ENCODE peak calls at places on chromosomes 13 and 19, in nine cellular contexts. One of them, this sample, is unnamed. For H3K4me1, the result is how much of the 10 kb centered on the place peaks cover.

GRCh38 chr13:20969182-20969581 is 66.6 kb upstream of the XPO4 start:
- DNase-seq in HepG2: no peak
- DNase-seq in transverse colon: no peak
- DNase-seq in HCT116: peak
- DNase-seq in stomach: no peak
- DNase-seq in tibial nerve: no peak
- DNase-seq in uterus: no peak
- DNase-seq in breast epithelium: no peak
- DNase-seq in A549: peak
- DNase-seq in this sample: no peak

GRCh38 chr19:17733127-17733526 is 13.8 kb downstream of the MAP1S start:
- DNase-seq in HepG2: no peak
- DNase-seq in transverse colon: no peak
- DNase-seq in HCT116: no peak
- DNase-seq in stomach: no peak
- DNase-seq in tibial nerve: no peak
- DNase-seq in uterus: no peak
- DNase-seq in breast epithelium: no peak
- DNase-seq in A549: no peak
- DNase-seq in this sample: no peak

GRCh38 chr19:28710278-28710677 is 502.7 kb downstream of the UQCRFS1 start:
- DNase-seq in HepG2: peak
- DNase-seq in transverse colon: no peak
- DNase-seq in HCT116: peak
- DNase-seq in stomach: no peak
- DNase-seq in tibial nerve: no peak
- DNase-seq in uterus: no peak
- DNase-seq in breast epithelium: no peak
- DNase-seq in A549: peak
- DNase-seq in this sample: no peak

GRCh38 chr19:45115809-45116615 is 23.0 kb downstream of the PPP1R37 start:
- DNase-seq in HepG2: no peak
- DNase-seq in transverse colon: no peak
- DNase-seq in HCT116: no peak
- DNase-seq in stomach: no peak
- DNase-seq in tibial nerve: no peak
- DNase-seq in uterus: no peak
- DNase-seq in breast epithelium: no peak
- DNase-seq in A549: no peak
- DNase-seq in this sample: no peak

GRCh38 chr13:20525601-20526544 is at the start of gene CRYL1:
- DNase-seq in HepG2: peak
- DNase-seq in transverse colon: peak
- DNase-seq in HCT116: no peak
- DNase-seq in stomach: peak
- DNase-seq in tibial nerve: peak
- DNase-seq in uterus: peak
- DNase-seq in breast epithelium: no peak
- DNase-seq in A549: peak
- DNase-seq in this sample: peak

GRCh38 chr13:79340490-79340889 is 65.6 kb downstream of the RBM26 start:
- DNase-seq in HepG2: no peak
- DNase-seq in transverse colon: no peak
- DNase-seq in HCT116: no peak
- DNase-seq in stomach: no peak
- DNase-seq in tibial nerve: no peak
- DNase-seq in uterus: no peak
- DNase-seq in breast epithelium: no peak
- DNase-seq in A549: no peak
- DNase-seq in this sample: no peak

GRCh38 chr13:110334841-110335490 is 27.9 kb downstream of the COL4A2 start:
- DNase-seq in HepG2: no peak
- DNase-seq in transverse colon: no peak
- DNase-seq in HCT116: no peak
- DNase-seq in stomach: no peak
- DNase-seq in tibial nerve: no peak
- DNase-seq in uterus: no peak
- DNase-seq in breast epithelium: peak
- DNase-seq in A549: no peak
- DNase-seq in this sample: no peak

GRCh38 chr19:10146142-10146541 is 26.4 kb upstream of the EIF3G start:
- DNase-seq in HepG2: no peak
- DNase-seq in transverse colon: no peak
- DNase-seq in HCT116: no peak
- DNase-seq in stomach: no peak
- DNase-seq in tibial nerve: no peak
- DNase-seq in uterus: no peak
- DNase-seq in breast epithelium: no peak
- DNase-seq in A549: no peak
- DNase-seq in this sample: no peak

GRCh38 chr19:48966541-48967345 is 1.6 kb downstream of the FTL start:
- DNase-seq in HepG2: no peak
- DNase-seq in transverse colon: no peak
- DNase-seq in HCT116: no peak
- DNase-seq in stomach: no peak
- DNase-seq in tibial nerve: no peak
- DNase-seq in uterus: no peak
- DNase-seq in breast epithelium: no peak
- DNase-seq in A549: no peak
- DNase-seq in this sample: no peak

GRCh38 chr19:12757544-12758274 is 6.1 kb downstream of the BEST2 start:
- DNase-seq in HepG2: peak
- DNase-seq in transverse colon: peak
- DNase-seq in HCT116: peak
- DNase-seq in stomach: peak
- DNase-seq in tibial nerve: no peak
- DNase-seq in uterus: peak
- DNase-seq in breast epithelium: peak
- DNase-seq in A549: peak
- DNase-seq in this sample: peak

GRCh38 chr13:48009298-48009697 is 8.2 kb upstream of the SUCLA2 start:
- DNase-seq in HepG2: peak
- DNase-seq in transverse colon: peak
- DNase-seq in HCT116: no peak
- DNase-seq in stomach: no peak
- DNase-seq in tibial nerve: no peak
- DNase-seq in uterus: no peak
- DNase-seq in breast epithelium: no peak
- DNase-seq in A549: peak
- DNase-seq in this sample: no peak

GRCh38 chr13:52785721-52786120 is 46.1 kb upstream of the CNMD start:
- DNase-seq in HepG2: no peak
- DNase-seq in transverse colon: no peak
- DNase-seq in HCT116: peak
- DNase-seq in stomach: no peak
- DNase-seq in tibial nerve: no peak
- DNase-seq in uterus: no peak
- DNase-seq in breast epithelium: no peak
- DNase-seq in A549: no peak
- DNase-seq in this sample: no peak

GRCh38 chr13:90485441-90485840 is 862.0 kb upstream of the MIR17HG start:
- DNase-seq in HepG2: no peak
- DNase-seq in transverse colon: no peak
- DNase-seq in HCT116: no peak
- DNase-seq in stomach: no peak
- DNase-seq in tibial nerve: no peak
- DNase-seq in uterus: no peak
- DNase-seq in breast epithelium: no peak
- DNase-seq in A549: peak
- DNase-seq in this sample: no peak

GRCh38 chr19:7197760-7198696 is 96.2 kb downstream of the INSR start:
- DNase-seq in HepG2: peak
- DNase-seq in transverse colon: peak
- DNase-seq in HCT116: peak
- DNase-seq in stomach: peak
- DNase-seq in tibial nerve: peak
- DNase-seq in uterus: peak
- DNase-seq in breast epithelium: peak
- DNase-seq in A549: peak
- DNase-seq in this sample: peak
- TF ChIP-seq POLR2A in HepG2: peak
- TF ChIP-seq POLR2A in transverse colon: peak
- TF ChIP-seq POLR2A in HCT116: peak
- TF ChIP-seq POLR2A in stomach: no peak
- TF ChIP-seq POLR2A in tibial nerve: peak
- TF ChIP-seq POLR2A in uterus: peak
- TF ChIP-seq POLR2A in breast epithelium: peak
- TF ChIP-seq POLR2A in A549: peak
- TF ChIP-seq POLR2A in this sample: peak

DNA sequence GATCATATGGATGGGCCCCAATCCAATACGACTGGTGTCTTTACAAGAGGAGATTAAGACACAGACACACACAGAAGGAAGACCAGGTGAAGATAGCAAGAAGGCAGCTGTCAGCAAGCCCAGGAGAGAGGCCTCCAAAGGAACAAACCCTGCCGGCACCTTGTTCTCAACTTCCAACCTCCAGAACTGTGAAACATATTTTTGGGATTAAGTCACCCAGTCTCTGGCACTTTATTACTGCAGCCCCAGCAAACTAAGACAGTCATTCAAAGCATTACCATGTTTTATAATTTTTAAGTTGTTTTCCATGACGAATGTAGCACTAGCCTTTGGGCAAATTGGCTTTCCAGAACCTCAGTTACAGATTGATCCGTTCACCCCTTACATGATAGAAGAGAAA is 11.3 kb downstream of the STARD13 start:
- DNase-seq in HepG2: no peak
- DNase-seq in transverse colon: no peak
- DNase-seq in HCT116: no peak
- DNase-seq in stomach: no peak
- DNase-seq in tibial nerve: no peak
- DNase-seq in uterus: no peak
- DNase-seq in breast epithelium: no peak
- DNase-seq in A549: no peak
- DNase-seq in this sample: no peak
- H3K4me1 ChIP-seq in HepG2: half or more
- H3K4me1 ChIP-seq in transverse colon: half or more
- H3K4me1 ChIP-seq in HCT116: under half
- H3K4me1 ChIP-seq in stomach: under half
- H3K4me1 ChIP-seq in tibial nerve: half or more
- H3K4me1 ChIP-seq in uterus: under half
- H3K4me1 ChIP-seq in breast epithelium: under half
- H3K4me1 ChIP-seq in A549: half or more
- H3K4me1 ChIP-seq in this sample: under half

DNA sequence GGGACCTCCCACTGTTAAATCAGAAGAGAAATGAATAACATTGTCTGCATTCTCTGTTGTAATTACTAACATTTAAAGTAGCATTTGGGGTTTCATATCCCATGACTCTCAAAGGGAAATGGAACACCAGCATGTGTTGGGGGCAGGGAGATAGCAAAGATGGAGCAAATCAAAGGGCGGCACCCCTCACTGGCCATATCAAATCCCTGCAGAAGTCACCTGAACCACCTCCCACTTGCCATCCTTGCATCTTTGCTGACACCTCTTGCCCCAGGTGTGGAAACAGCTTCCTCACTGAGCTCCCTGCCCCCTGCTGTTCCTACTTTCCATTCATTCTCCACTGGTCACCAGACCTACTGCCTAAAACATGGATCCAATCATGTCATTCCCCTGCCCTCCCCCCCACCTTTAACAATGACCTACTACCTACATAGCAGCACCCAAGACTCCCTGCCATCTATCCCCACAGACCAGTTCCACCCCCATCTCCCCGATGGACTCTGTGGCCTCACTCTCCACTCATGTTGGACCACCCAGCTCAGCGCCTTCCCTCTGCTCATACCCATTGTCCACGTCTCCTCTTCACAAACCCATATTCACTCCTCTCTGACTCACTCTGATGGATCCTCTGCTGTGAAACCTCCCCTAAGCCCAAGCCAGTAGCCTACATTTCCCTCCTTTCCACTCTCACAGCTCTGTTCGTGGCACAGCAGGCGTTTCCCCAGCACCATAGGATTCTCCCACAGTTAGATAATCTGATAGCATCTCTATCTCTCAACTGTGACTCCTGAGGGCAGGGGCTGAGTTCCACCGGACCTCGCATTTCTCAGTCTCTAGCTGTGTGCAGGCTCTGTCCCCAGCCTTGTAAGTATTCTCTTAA is 55.9 kb downstream of the DLEU7 start:
- DNase-seq in HepG2: no peak
- DNase-seq in transverse colon: no peak
- DNase-seq in HCT116: no peak
- DNase-seq in stomach: no peak
- DNase-seq in tibial nerve: no peak
- DNase-seq in uterus: no peak
- DNase-seq in breast epithelium: no peak
- DNase-seq in A549: no peak
- DNase-seq in this sample: no peak
- TF ChIP-seq POLR2A in HepG2: no peak
- TF ChIP-seq POLR2A in transverse colon: no peak
- TF ChIP-seq POLR2A in HCT116: no peak
- TF ChIP-seq POLR2A in stomach: no peak
- TF ChIP-seq POLR2A in tibial nerve: no peak
- TF ChIP-seq POLR2A in uterus: no peak
- TF ChIP-seq POLR2A in breast epithelium: no peak
- TF ChIP-seq POLR2A in A549: no peak
- TF ChIP-seq POLR2A in this sample: no peak

GRCh38 chr19:41304706-41305483 is 5.1 kb upstream of the CCDC97 start:
- DNase-seq in HepG2: no peak
- DNase-seq in transverse colon: no peak
- DNase-seq in HCT116: no peak
- DNase-seq in stomach: no peak
- DNase-seq in tibial nerve: no peak
- DNase-seq in uterus: no peak
- DNase-seq in breast epithelium: no peak
- DNase-seq in A549: no peak
- DNase-seq in this sample: no peak

GRCh38 chr19:41303941-41304340 is 6.0 kb upstream of the CCDC97 start:
- DNase-seq in HepG2: no peak
- DNase-seq in transverse colon: no peak
- DNase-seq in HCT116: no peak
- DNase-seq in stomach: no peak
- DNase-seq in tibial nerve: no peak
- DNase-seq in uterus: no peak
- DNase-seq in breast epithelium: no peak
- DNase-seq in A549: no peak
- DNase-seq in this sample: no peak

GRCh38 chr19:41307090-41307875 is 2.7 kb upstream of the CCDC97 start:
- DNase-seq in HepG2: no peak
- DNase-seq in transverse colon: no peak
- DNase-seq in HCT116: no peak
- DNase-seq in stomach: no peak
- DNase-seq in tibial nerve: no peak
- DNase-seq in uterus: no peak
- DNase-seq in breast epithelium: no peak
- DNase-seq in A549: no peak
- DNase-seq in this sample: no peak

GRCh38 chr19:41306394-41306793 is 3.6 kb upstream of the CCDC97 start:
- DNase-seq in HepG2: no peak
- DNase-seq in transverse colon: no peak
- DNase-seq in HCT116: no peak
- DNase-seq in stomach: no peak
- DNase-seq in tibial nerve: no peak
- DNase-seq in uterus: no peak
- DNase-seq in breast epithelium: no peak
- DNase-seq in A549: no peak
- DNase-seq in this sample: no peak

DNA sequence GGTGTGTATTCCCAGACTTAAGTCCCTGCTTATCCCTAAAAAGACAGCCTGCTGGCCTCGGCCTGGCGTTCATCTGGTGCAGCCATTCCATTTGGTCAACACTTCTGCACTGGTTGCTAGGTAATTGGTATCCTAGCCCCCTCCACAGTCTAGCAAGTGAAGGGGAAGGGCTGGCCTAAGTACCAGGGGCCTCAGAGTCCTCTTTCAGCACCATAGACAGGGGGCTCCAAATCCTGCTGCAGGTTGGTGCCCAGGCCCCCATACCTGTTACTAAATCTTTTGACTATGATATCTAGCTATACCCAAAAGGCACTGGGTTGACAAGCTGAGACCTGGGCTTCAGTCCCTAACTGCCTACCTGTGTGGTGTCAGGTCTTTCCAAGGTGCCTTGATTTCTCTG is 4.0 kb upstream of the CCDC97 start:
- DNase-seq in HepG2: no peak
- DNase-seq in transverse colon: no peak
- DNase-seq in HCT116: no peak
- DNase-seq in stomach: no peak
- DNase-seq in tibial nerve: no peak
- DNase-seq in uterus: no peak
- DNase-seq in breast epithelium: no peak
- DNase-seq in A549: no peak
- DNase-seq in this sample: no peak
- H3K4me1 ChIP-seq in HepG2: under half
- H3K4me1 ChIP-seq in transverse colon: under half
- H3K4me1 ChIP-seq in HCT116: under half
- H3K4me1 ChIP-seq in stomach: under half
- H3K4me1 ChIP-seq in tibial nerve: under half
- H3K4me1 ChIP-seq in uterus: under half
- H3K4me1 ChIP-seq in breast epithelium: under half
- H3K4me1 ChIP-seq in A549: under half
- H3K4me1 ChIP-seq in this sample: under half

This sample was measured in adrenal gland.